ENCODE peak calls at places on chromosome 14, in four cellular contexts. B is GM12878, Q is SK-N-SH, G is H1. N is an unnamed sample.

GRCh38 chr14:74663884-74664283 is 49.0 kb downstream of the AREL1 start:
- DNase-seq in G (no peak), B (no peak), Q (no peak), N (no peak)

GRCh38 chr14:73718742-73719251 is 4.6 kb upstream of the PNMA1 start:
- DNase-seq in B (no peak), Q (peak), G (no peak), N (no peak)

GRCh38 chr14:91997492-91997891 is 42.4 kb downstream of the TRIP11 start:
- DNase-seq in B (no peak), Q (no peak), G (no peak), N (peak)

GRCh38 chr14:99562848-99563748 is 40.9 kb downstream of the CCDC85C start:
- DNase-seq in G (peak), Q (peak), B (no peak), N (peak)

GRCh38 chr14:95514131-95515079 is 2.0 kb downstream of the SYNE3 start:
- DNase-seq in G (no peak), B (no peak), Q (no peak), N (no peak)

GRCh38 chr14:58774531-58774930 is 136.8 kb downstream of the DACT1 start:
- DNase-seq in G (no peak), B (no peak), Q (no peak), N (no peak)

GRCh38 chr14:73472182-73473114 is 14.1 kb upstream of the NUMB start:
- DNase-seq in G (no peak), Q (peak), B (peak), N (peak)

GRCh38 chr14:93734086-93734822 is 54.0 kb downstream of the PRIMA1 start:
- DNase-seq in B (no peak), Q (peak), G (no peak), N (peak)

GRCh38 chr14:60922050-60922449 is 58.8 kb downstream of the TRMT5 start:
- DNase-seq in B (no peak), Q (peak), G (no peak), N (no peak)

GRCh38 chr14:22497671-22498093 is 91.3 kb downstream of the DAD1 start:
- DNase-seq in G (no peak), Q (no peak), B (no peak), N (no peak)

GRCh38 chr14:105136401-105137322 is 31.9 kb downstream of the JAG2 start:
- DNase-seq in Q (no peak), G (no peak), B (no peak), N (no peak)
- TF ChIP-seq EP300 in Q (no peak), G (no peak), B (no peak), N (no peak)

DNA sequence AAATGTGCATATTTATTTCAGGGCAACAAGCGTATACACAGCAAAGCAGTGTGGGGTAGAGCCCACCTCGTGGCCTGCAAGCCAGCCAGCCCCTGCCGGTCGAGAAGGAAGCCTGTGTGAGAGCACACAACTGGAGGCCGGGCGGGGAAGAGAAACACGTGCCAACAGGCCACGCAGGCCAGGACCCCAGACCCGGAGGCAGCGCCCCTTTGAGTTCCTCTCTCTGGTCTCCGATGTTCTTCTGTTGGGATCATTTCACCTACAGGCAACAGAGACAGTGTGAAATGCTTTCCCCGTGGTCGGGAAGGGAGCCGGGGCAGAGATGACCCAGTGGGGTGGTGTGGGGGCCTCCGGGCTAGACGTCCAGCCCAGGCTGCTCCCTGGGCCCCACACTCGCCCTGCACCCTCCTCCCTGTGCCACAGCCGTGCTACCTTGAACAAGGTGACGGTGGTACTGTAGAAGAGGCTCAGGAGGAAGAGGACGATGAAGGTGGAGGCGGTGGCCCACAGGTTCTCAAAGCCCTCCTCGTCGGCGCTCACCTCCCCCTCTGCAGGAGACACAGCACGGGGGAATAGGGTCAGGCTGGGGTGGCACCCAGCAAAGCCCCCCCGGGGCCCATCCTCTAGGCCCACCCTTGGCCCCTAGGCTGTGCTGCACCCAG is 325.5 kb downstream of the TMEM121 start:
- DNase-seq in Q (peak), G (no peak), B (no peak), N (no peak)
- TF ChIP-seq NRF1 in Q (no peak), G (no peak), B (no peak), N (no peak)

GRCh38 chr14:104080557-104081492 is 4.7 kb upstream of the ASPG start:
- DNase-seq in B (no peak), G (no peak), Q (no peak), N (no peak)
- TF ChIP-seq EP300 in B (no peak), G (no peak), Q (no peak), N (no peak)

DNA sequence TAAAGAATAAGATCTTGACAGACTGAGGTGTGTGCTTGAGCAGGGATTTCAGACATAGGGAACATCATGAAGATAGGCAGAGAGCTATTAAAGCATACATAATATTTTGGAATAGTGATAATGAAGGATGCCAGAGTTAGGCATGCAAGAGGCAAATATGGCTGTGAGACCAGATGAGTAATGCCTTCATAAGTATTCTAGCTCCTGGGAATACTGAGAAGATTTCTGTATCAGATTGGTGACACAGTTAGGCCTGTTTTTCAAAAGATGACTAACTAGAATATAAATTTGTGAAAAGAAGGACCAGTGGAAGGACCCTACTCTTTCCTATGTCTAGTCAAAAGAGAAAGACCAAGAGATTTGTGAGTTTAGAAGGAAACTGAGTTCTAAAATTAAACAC is 108.8 kb downstream of the TXNDC16 start:
- DNase-seq in Q (no peak), B (no peak), G (no peak), N (no peak)
- TF ChIP-seq NRF1 in Q (no peak), B (no peak), G (no peak), N (no peak)

DNA sequence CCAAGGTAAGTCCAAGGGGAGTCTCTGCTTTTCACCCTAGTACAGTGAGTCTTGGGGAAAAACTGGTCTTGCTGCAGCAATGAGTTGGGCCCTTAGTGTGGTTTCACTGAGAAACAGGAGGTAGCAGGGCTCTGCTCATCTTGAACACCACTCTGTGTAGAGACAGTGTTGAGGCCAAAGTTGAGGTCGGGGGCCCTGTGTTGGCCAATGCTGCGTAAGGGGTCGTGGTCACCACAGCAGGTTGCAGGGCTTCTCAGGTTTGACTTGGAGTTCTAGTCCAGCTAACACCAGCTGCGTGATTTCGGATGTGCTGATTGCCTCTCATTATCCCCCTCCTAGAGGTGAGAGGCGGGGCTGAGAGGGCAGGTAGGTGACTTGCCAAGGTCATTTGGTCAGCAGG is 807.5 kb downstream of the VRK1 start:
- DNase-seq in B (no peak), G (no peak), Q (no peak), N (no peak)
- TF ChIP-seq EP300 in B (no peak), G (no peak), Q (no peak), N (no peak)